ENCODE peak calls at places on chromosomes 6 and 20, in five cellular contexts. P is neural progenitor cell, D is GM23248, N is OCI-LY7, J is PC-3. O is an unnamed sample.

GRCh38 chr6:15870354-15871043 is 207.7 kb upstream of the DTNBP1 start:
- DNase-seq in P (no peak), D (peak; percentile 71), N (no peak), J (no peak), O (no peak)

GRCh38 chr20:496126-496696 is 33.9 kb upstream of the TBC1D20 start:
- DNase-seq in P (no peak), D (peak; percentile 55), N (no peak), J (peak; percentile 16), O (no peak)

GRCh38 chr6:16591681-16592549 is 169.3 kb downstream of the ATXN1 start:
- DNase-seq in P (no peak), D (peak; percentile 38), N (peak; percentile 10), J (no peak), O (peak; percentile 58)

GRCh38 chr6:169376458-169376857 is 122.8 kb upstream of the THBS2 start:
- DNase-seq in P (no peak), D (no peak), N (no peak), J (no peak), O (no peak)

GRCh38 chr6:2938004-2938631 is 33.2 kb downstream of the SERPINB6 start:
- DNase-seq in P (no peak), D (no peak), N (no peak), J (no peak), O (no peak)

GRCh38 chr6:126318797-126319196 is 21.1 kb upstream of the CENPW start:
- DNase-seq in P (no peak), D (no peak), N (no peak), J (no peak), O (no peak)

GRCh38 chr6:8494730-8495129 is 59.4 kb upstream of the SLC35B3 start:
- DNase-seq in P (no peak), D (no peak), N (no peak), J (no peak), O (peak; percentile 89)

GRCh38 chr20:31869942-31870702 is at the start of the genes DUSP15 and TTLL9:
- DNase-seq in P (peak; percentile 75), D (peak; percentile 49), N (no peak), J (no peak), O (no peak)

GRCh38 chr6:14305629-14306028 is 188.1 kb downstream of the CD83 start:
- DNase-seq in P (no peak), D (no peak), N (no peak), J (no peak), O (no peak)

GRCh38 chr6:41161851-41162552 is 914 bp downstream of the TREM2 start:
- DNase-seq in P (no peak), D (no peak), N (no peak), J (no peak), O (no peak)

GRCh38 chr6:38750968-38751615 is 36.0 kb downstream of the DNAH8 start:
- DNase-seq in P (no peak), D (no peak), N (no peak), J (peak; percentile 69), O (no peak)

GRCh38 chr6:118914598-118914997 is 20.4 kb downstream of the MCM9 start:
- DNase-seq in P (no peak), D (no peak), N (no peak), J (no peak), O (no peak)

GRCh38 chr6:87322304-87323212 is at the start of gene SMIM8:
- DNase-seq in P (peak; percentile 94), D (peak; percentile 87), N (peak; percentile 88), J (peak; percentile 74), O (peak; percentile 86)

GRCh38 chr6:53089948-53090347 is 24.7 kb downstream of the FBXO9 start:
- DNase-seq in P (no peak), D (no peak), N (no peak), J (no peak), O (no peak)

GRCh38 chr6:38239719-38240451 is 399.8 kb downstream of the BTBD9 start:
- DNase-seq in P (no peak), D (peak; percentile 68), N (no peak), J (peak; percentile 81), O (no peak)

GRCh38 chr6:152401978-152402377 is 235.2 kb downstream of the SYNE1 start:
- DNase-seq in P (no peak), D (peak; percentile 67), N (no peak), J (peak; percentile 86), O (no peak)

GRCh38 chr20:59365611-59366284 is 65.3 kb downstream of the EDN3 start:
- DNase-seq in P (no peak), D (no peak), N (no peak), J (no peak), O (no peak)

GRCh38 chr6:159728552-159728951 is 1.2 kb downstream of the WTAP start:
- DNase-seq in P (no peak), D (peak; percentile 24), N (peak; percentile 31), J (no peak), O (no peak)

GRCh38 chr6:149108398-149109100 is 209.0 kb upstream of the TAB2 start:
- DNase-seq in P (no peak), D (no peak), N (no peak), J (no peak), O (no peak)

GRCh38 chr6:108565091-108565766 is 4.5 kb downstream of the FOXO3 start:
- DNase-seq in P (no peak), D (peak; percentile 24), N (peak; percentile 94), J (peak; percentile 64), O (peak; percentile 77)

GRCh38 chr6:21808551-21809181 is 215.1 kb downstream of the SOX4 start:
- DNase-seq in P (no peak), D (peak; percentile 22), N (no peak), J (no peak), O (no peak)

GRCh38 chr20:39676857-39677351 is 714.8 kb downstream of the DHX35 start:
- DNase-seq in P (peak; percentile 18), D (peak; percentile 51), N (no peak), J (no peak), O (peak; percentile 9)

GRCh38 chr6:82524031-82524430 is 160.4 kb downstream of the TPBG start:
- DNase-seq in P (no peak), D (no peak), N (no peak), J (no peak), O (no peak)

GRCh38 chr6:56986611-56987010 is 31.7 kb downstream of the BEND6 start:
- DNase-seq in P (no peak), D (no peak), N (no peak), J (no peak), O (no peak)

GRCh38 chr6:112289039-112289566 is 34.7 kb upstream of the LAMA4 start:
- DNase-seq in P (peak; percentile 33), D (peak; percentile 80), N (no peak), J (no peak), O (no peak)

GRCh38 chr6:155187096-155187495 is 76.7 kb upstream of the CLDN20 start:
- DNase-seq in P (no peak), D (peak; percentile 18), N (no peak), J (no peak), O (no peak)

GRCh38 chr6:150656156-150656555 is 56.5 kb downstream of the PLEKHG1 start:
- DNase-seq in P (no peak), D (no peak), N (no peak), J (no peak), O (no peak)

GRCh38 chr6:29834564-29835436 is 7.2 kb downstream of the HLA-G start:
- DNase-seq in P (peak; percentile 60), D (peak; percentile 51), N (peak; percentile 40), J (peak; percentile 62), O (no peak)

GRCh38 chr6:39051399-39052122 is 3.0 kb downstream of the GLP1R start:
- DNase-seq in P (no peak), D (no peak), N (no peak), J (peak; percentile 49), O (no peak)

GRCh38 chr6:113169484-113169883 is 687.7 kb upstream of the MARCKS start:
- DNase-seq in P (no peak), D (peak; percentile 47), N (no peak), J (peak; percentile 57), O (no peak)

GRCh38 chr6:13624871-13625288 is 9.7 kb downstream of the NOL7 start:
- DNase-seq in P (peak; percentile 67), D (peak; percentile 66), N (peak; percentile 67), J (peak; percentile 69), O (peak; percentile 61)

GRCh38 chr6:31462964-31463940 is 34.7 kb upstream of the MICB start:
- DNase-seq in P (peak; percentile 89), D (peak; percentile 87), N (peak; percentile 86), J (peak; percentile 95), O (peak; percentile 84)

GRCh38 chr6:38319259-38320255 is 320.2 kb downstream of the BTBD9 start:
- DNase-seq in P (peak; percentile 20), D (no peak), N (no peak), J (peak; percentile 22), O (no peak)

GRCh38 chr6:142802124-142802523 is 142.9 kb downstream of the HIVEP2 start:
- DNase-seq in P (no peak), D (peak; percentile 100), N (no peak), J (peak; percentile 89), O (peak; percentile 57)
- H4K20me1 ChIP-seq in P (no peaks in the 10 kb centered on the region), D (no peaks in the 10 kb centered on the region), N (no peaks in the 10 kb centered on the region), J (no peaks in the 10 kb centered on the region), O (no peaks in the 10 kb centered on the region)

GRCh38 chr20:20437314-20437713 is 69.4 kb downstream of the INSM1 start:
- DNase-seq in P (no peak), D (no peak), N (no peak), J (no peak), O (no peak)

GRCh38 chr20:20440473-20440872 is 72.6 kb downstream of the INSM1 start:
- DNase-seq in P (no peak), D (no peak), N (no peak), J (no peak), O (no peak)

GRCh38 chr20:20443509-20443908 is 75.6 kb downstream of the INSM1 start:
- DNase-seq in P (no peak), D (no peak), N (no peak), J (no peak), O (no peak)

GRCh38 chr20:20439602-20440001 is 71.7 kb downstream of the INSM1 start:
- DNase-seq in P (no peak), D (no peak), N (no peak), J (no peak), O (no peak)

GRCh38 chr20:20441259-20441658 is 73.4 kb downstream of the INSM1 start:
- DNase-seq in P (no peak), D (no peak), N (no peak), J (no peak), O (no peak)
- TF ChIP-seq EZH2phosphoT487 in P (no peak), D (no peak), N (no peak), J (no peak), O (no peak)

GRCh38 chr6:34559651-34560365 is 3.7 kb upstream of the SPDEF start:
- DNase-seq in P (no peak), D (no peak), N (no peak), J (no peak), O (no peak)
- H4K20me1 ChIP-seq in P (no peaks in the 10 kb centered on the region), D (no peaks in the 10 kb centered on the region), N (no peaks in the 10 kb centered on the region), J (no peaks in the 10 kb centered on the region), O (no peaks in the 10 kb centered on the region)

DNA sequence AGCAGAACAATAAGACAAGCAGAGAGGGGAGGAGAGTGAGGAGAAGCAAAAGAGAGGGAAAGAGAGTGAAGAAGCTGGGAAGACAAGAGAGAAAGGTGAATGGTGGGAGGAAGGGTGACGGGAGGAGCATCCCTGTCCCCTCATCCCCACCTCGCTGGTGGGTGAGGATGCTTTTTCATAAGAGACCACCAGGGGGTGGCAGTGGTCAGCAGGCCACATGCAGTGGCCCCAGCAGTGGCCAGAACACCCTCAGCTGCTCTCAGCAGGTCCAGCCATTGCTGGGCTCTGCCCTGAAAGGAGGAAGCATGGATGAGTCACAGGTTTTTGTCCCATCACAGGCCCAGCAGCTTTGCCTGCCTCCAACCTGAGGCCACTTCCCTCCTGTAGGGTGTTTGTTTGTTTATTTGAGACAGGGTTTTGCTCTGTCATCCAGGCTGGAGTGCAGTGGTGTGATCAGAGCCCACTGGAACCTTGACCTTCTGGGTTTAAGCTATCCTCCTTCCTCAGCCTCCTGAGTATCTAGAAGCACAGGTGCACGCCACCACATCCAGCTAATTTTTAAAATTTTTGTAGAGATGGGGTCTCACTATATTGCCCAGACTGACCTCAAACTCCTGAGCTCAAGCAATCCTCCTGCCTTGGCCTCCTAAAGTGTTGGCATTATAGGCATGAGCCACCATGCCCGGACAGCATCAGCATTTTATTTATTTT is 23.9 kb downstream of the FGD2 start:
- DNase-seq in P (peak; percentile 77), D (peak; percentile 93), N (peak; percentile 60), J (peak; percentile 91), O (peak; percentile 58)
- TF ChIP-seq EZH2phosphoT487 in P (no peak), D (no peak), N (no peak), J (no peak), O (no peak)

O was measured in MM.1S.